ENCODE peak calls at places on chromosomes 11 and 22, in five cellular contexts. C is sigmoid colon; Q is activated CD4-positive, alpha-beta T cell treated with anti-CD3 and anti-CD28 coated beads, Interleukin-2, amount 50 U/mL, for 4 hours; V is IMR-90; K is glutamatergic neuron. F is an unnamed sample.

GRCh38 chr11:844693-845644 is 2.3 kb downstream of the TSPAN4 start:
- DNase-seq in V (peak), C (peak), K (peak), Q (no peak), F (peak)

GRCh38 chr11:95243658-95244057 is 12.7 kb upstream of the SESN3 start:
- DNase-seq in K (no peak), V (no peak), Q (no peak), C (no peak), F (no peak)

GRCh38 chr11:117806906-117807305 is 9.9 kb upstream of the DSCAML1 start:
- DNase-seq in V (no peak), C (no peak), K (no peak), Q (no peak), F (no peak)

GRCh38 chr11:130916910-130917309 is 631 bp upstream of the SNX19 start:
- DNase-seq in Q (no peak), K (no peak), V (no peak), C (no peak), F (no peak)

GRCh38 chr11:130830563-130830950 is 85.7 kb downstream of the SNX19 start:
- DNase-seq in V (no peak), K (no peak), C (peak), Q (no peak), F (no peak)

GRCh38 chr11:3155216-3155615 is 9.9 kb downstream of the OSBPL5 start:
- DNase-seq in C (no peak), Q (no peak), V (no peak), K (no peak), F (no peak)

GRCh38 chr11:95575517-95575916 is 214.1 kb downstream of the FAM76B start:
- DNase-seq in Q (no peak), V (no peak), C (no peak), K (no peak), F (no peak)

GRCh38 chr11:133661867-133662266 is 129.6 kb upstream of the OPCML start:
- DNase-seq in C (no peak), K (no peak), V (no peak), Q (no peak), F (no peak)

GRCh38 chr11:126829716-126830115 is 170.9 kb downstream of the KIRREL3 start:
- DNase-seq in Q (no peak), V (no peak), K (no peak), C (no peak), F (no peak)

GRCh38 chr22:50691521-50691920 is 18.9 kb downstream of the SHANK3 start:
- DNase-seq in K (no peak), Q (no peak), V (peak), C (no peak), F (peak)

GRCh38 chr11:84558085-84558905 is 1068.8 kb downstream of the DLG2 start:
- DNase-seq in C (no peak), Q (no peak), V (peak), K (peak), F (peak)

GRCh38 chr11:76244311-76245061 is 38.2 kb upstream of the WNT11 start:
- DNase-seq in Q (no peak), K (no peak), C (no peak), V (no peak), F (no peak)

GRCh38 chr11:19365743-19366410 is 125.1 kb upstream of the E2F8 start:
- DNase-seq in V (no peak), K (peak), C (no peak), Q (no peak), F (no peak)

GRCh38 chr11:66848671-66849500 is 5.6 kb downstream of the RCE1 start:
- DNase-seq in V (no peak), Q (no peak), K (no peak), C (peak), F (no peak)

GRCh38 chr11:123653997-123654565 is 343 bp downstream of the SCN3B start:
- DNase-seq in C (peak), K (peak), Q (no peak), V (peak), F (peak)

GRCh38 chr11:129364143-129364654 is 11.4 kb upstream of the BARX2 start:
- DNase-seq in C (peak), Q (peak), V (peak), K (peak), F (peak)

GRCh38 chr11:66701432-66702240 is 23.9 kb upstream of the RBM4B start:
- DNase-seq in K (no peak), C (no peak), Q (no peak), V (no peak), F (no peak)

GRCh38 chr11:68379216-68379615 is 66.8 kb downstream of the LRP5 start:
- DNase-seq in K (no peak), V (no peak), Q (no peak), C (no peak), F (no peak)

GRCh38 chr22:37267128-37267587 is 15.2 kb upstream of the CYTH4 start:
- DNase-seq in K (peak), Q (peak), C (no peak), V (no peak), F (peak)

GRCh38 chr11:119673389-119674336 is 55.3 kb downstream of the NECTIN1 start:
- DNase-seq in Q (peak), K (no peak), C (no peak), V (no peak), F (no peak)

GRCh38 chr11:71267807-71268421 is 15.5 kb upstream of the SHANK2 start:
- DNase-seq in K (no peak), Q (no peak), V (no peak), C (peak), F (no peak)

GRCh38 chr22:20234760-20235452 is 33.2 kb downstream of the RTN4R start:
- DNase-seq in C (no peak), V (no peak), K (no peak), Q (no peak), F (no peak)

GRCh38 chr11:94895971-94896370 is 77.4 kb downstream of the CWC15 start:
- DNase-seq in V (peak), C (no peak), K (no peak), Q (no peak), F (peak)

GRCh38 chr11:116466231-116466630 is 306.6 kb downstream of the BUD13 start:
- DNase-seq in C (no peak), K (no peak), V (no peak), Q (no peak), F (no peak)

GRCh38 chr11:34313099-34313517 is 44.7 kb downstream of the ABTB2 start:
- DNase-seq in V (no peak), C (no peak), Q (no peak), K (no peak), F (no peak)

GRCh38 chr11:613369-613968 is 2.3 kb downstream of the IRF7 start:
- DNase-seq in Q (peak), C (no peak), V (no peak), K (peak), F (peak)

GRCh38 chr11:128476729-128477128 is 110.6 kb downstream of the ETS1 start:
- DNase-seq in K (no peak), C (no peak), Q (peak), V (no peak), F (peak)

GRCh38 chr11:69122642-69123431 is 32.9 kb upstream of the SMIM38 start:
- DNase-seq in K (no peak), V (peak), Q (peak), C (no peak), F (peak)

GRCh38 chr11:72741429-72741833 is 10.8 kb downstream of the ARAP1 start:
- DNase-seq in V (no peak), Q (no peak), K (no peak), C (no peak), F (no peak)

GRCh38 chr11:123404626-123405025 is 25.4 kb upstream of the GRAMD1B start:
- DNase-seq in Q (no peak), C (no peak), K (no peak), V (no peak), F (no peak)

GRCh38 chr11:888290-889212 is 22.1 kb downstream of the CHID1 start:
- DNase-seq in C (no peak), V (no peak), Q (no peak), K (peak), F (no peak)

GRCh38 chr22:33476716-33477115 is 418.5 kb upstream of the SYN3 start:
- DNase-seq in K (no peak), C (no peak), V (peak), Q (no peak), F (peak)

GRCh38 chr22:38338772-38339379 is 21.6 kb upstream of the CSNK1E start:
- DNase-seq in Q (no peak), V (no peak), K (peak), C (peak), F (peak)

GRCh38 chr22:43230983-43231723 is 44.2 kb upstream of the TTLL12 start:
- DNase-seq in C (no peak), V (peak), K (peak), Q (peak), F (peak)

GRCh38 chr11:25860677-25861445 is 471.1 kb upstream of the ANO3 start:
- DNase-seq in V (peak), K (no peak), Q (no peak), C (no peak), F (no peak)

GRCh38 chr11:33942954-33943353 is 51.1 kb upstream of the LMO2 start:
- DNase-seq in Q (no peak), V (peak), C (no peak), K (no peak), F (peak)

F was measured in RPMI7951.